ENCODE peak calls at places on chromosome 7, in four cellular contexts. N, S, O and Z are unnamed samples.

GRCh38 chr7:54541941-54542618 is at the start of gene VSTM2A:
- DNase-seq in O (no peak), N (peak; percentile 2), S (no peak), Z (no peak)

GRCh38 chr7:17774701-17775288 is 165.5 kb downstream of the SNX13 start:
- DNase-seq in O (no peak), N (peak; percentile 25), S (no peak), Z (no peak)

GRCh38 chr7:52764502-52765169 is 270.8 kb upstream of the POM121L12 start:
- DNase-seq in O (no peak), N (no peak), S (no peak), Z (no peak)

GRCh38 chr7:55387062-55387965 is 22.2 kb downstream of the LANCL2 start:
- DNase-seq in N (peak; percentile 9), O (no peak), S (no peak), Z (no peak)

GRCh38 chr7:38283107-38283506 is 9.7 kb upstream of the TARP start:
- DNase-seq in S (no peak), N (no peak), O (no peak), Z (no peak)

GRCh38 chr7:40268836-40269235 is 134.0 kb downstream of the SUGCT start:
- DNase-seq in S (no peak), O (no peak), N (no peak), Z (no peak)

GRCh38 chr7:106126170-106126938 is 14.2 kb upstream of the SYPL1 start:
- DNase-seq in S (no peak), O (peak; percentile 33), N (peak; percentile 71), Z (no peak)

GRCh38 chr7:44750921-44751571 is 2.4 kb downstream of the ZMIZ2 start:
- DNase-seq in O (no peak), S (peak; percentile 35), N (no peak), Z (peak; percentile 64)

GRCh38 chr7:64888561-64888900 is 14.5 kb upstream of the ZNF273 start:
- DNase-seq in S (no peak), O (no peak), N (no peak), Z (no peak)

GRCh38 chr7:101231644-101232043 is 6.0 kb downstream of the CLDN15 start:
- DNase-seq in N (no peak), S (no peak), O (peak; percentile 55), Z (no peak)

GRCh38 chr7:46256870-46257528 is 335.9 kb upstream of the IGFBP3 start:
- DNase-seq in O (no peak), S (no peak), N (no peak), Z (no peak)